ENCODE peak calls at places on chromosome 14, in five cellular contexts. One of them, this sample, is unnamed.

GRCh38 chr14:102655154-102655553 is 62.7 kb downstream of the RCOR1 start:
- DNase-seq in neural crest cell: no peak
- DNase-seq in GM13976: no peak
- DNase-seq in CD8-positive, alpha-beta T cell: no peak
- DNase-seq in lung: no peak
- DNase-seq in this sample: no peak

GRCh38 chr14:32939254-32940065 is 781 bp downstream of the NPAS3 start:
- DNase-seq in neural crest cell: peak; percentile 67
- DNase-seq in GM13976: peak; percentile 57
- DNase-seq in CD8-positive, alpha-beta T cell: no peak
- DNase-seq in lung: peak; percentile 43
- DNase-seq in this sample: peak; percentile 34

GRCh38 chr14:49879683-49880204 is 13.1 kb upstream of the ARF6 start:
- DNase-seq in neural crest cell: no peak
- DNase-seq in GM13976: peak; percentile 70
- DNase-seq in CD8-positive, alpha-beta T cell: no peak
- DNase-seq in lung: no peak
- DNase-seq in this sample: peak; percentile 69

GRCh38 chr14:67524152-67524963 is 8.7 kb upstream of the PLEKHH1 start:
- DNase-seq in neural crest cell: no peak
- DNase-seq in GM13976: no peak
- DNase-seq in CD8-positive, alpha-beta T cell: no peak
- DNase-seq in lung: no peak
- DNase-seq in this sample: no peak

GRCh38 chr14:61927521-61927920 is 165.3 kb downstream of the SNAPC1 start:
- DNase-seq in neural crest cell: no peak
- DNase-seq in GM13976: no peak
- DNase-seq in CD8-positive, alpha-beta T cell: no peak
- DNase-seq in lung: no peak
- DNase-seq in this sample: no peak

GRCh38 chr14:51564986-51565604 is 86.6 kb upstream of the FRMD6 start:
- DNase-seq in neural crest cell: no peak
- DNase-seq in GM13976: no peak
- DNase-seq in CD8-positive, alpha-beta T cell: no peak
- DNase-seq in lung: no peak
- DNase-seq in this sample: no peak

GRCh38 chr14:26993541-26993940 is 395.7 kb upstream of the NOVA1 start:
- DNase-seq in neural crest cell: no peak
- DNase-seq in GM13976: no peak
- DNase-seq in CD8-positive, alpha-beta T cell: no peak
- DNase-seq in lung: no peak
- DNase-seq in this sample: no peak

GRCh38 chr14:104433401-104434213 is 146.0 kb upstream of the C14orf180 start:
- DNase-seq in neural crest cell: no peak
- DNase-seq in GM13976: peak; percentile 32
- DNase-seq in CD8-positive, alpha-beta T cell: no peak
- DNase-seq in lung: no peak
- DNase-seq in this sample: no peak

GRCh38 chr14:23563473-23564180 is 4.0 kb downstream of the AP1G2 start:
- DNase-seq in neural crest cell: no peak
- DNase-seq in GM13976: no peak
- DNase-seq in CD8-positive, alpha-beta T cell: no peak
- DNase-seq in lung: no peak
- DNase-seq in this sample: no peak

GRCh38 chr14:49485290-49485689 is 100.9 kb downstream of the RPS29 start:
- DNase-seq in neural crest cell: no peak
- DNase-seq in GM13976: no peak
- DNase-seq in CD8-positive, alpha-beta T cell: no peak
- DNase-seq in lung: no peak
- DNase-seq in this sample: no peak

GRCh38 chr14:101721951-101722661 is 39.4 kb upstream of the PPP2R5C start:
- DNase-seq in neural crest cell: no peak
- DNase-seq in GM13976: peak; percentile 38
- DNase-seq in CD8-positive, alpha-beta T cell: peak; percentile 68
- DNase-seq in lung: peak; percentile 31
- DNase-seq in this sample: no peak

GRCh38 chr14:104965561-104966231 is 12.5 kb downstream of the AHNAK2 start:
- DNase-seq in neural crest cell: no peak
- DNase-seq in GM13976: no peak
- DNase-seq in CD8-positive, alpha-beta T cell: no peak
- DNase-seq in lung: no peak
- DNase-seq in this sample: no peak

GRCh38 chr14:99356031-99356430 is 84.0 kb upstream of the BCL11B start:
- DNase-seq in neural crest cell: no peak
- DNase-seq in GM13976: no peak
- DNase-seq in CD8-positive, alpha-beta T cell: no peak
- DNase-seq in lung: no peak
- DNase-seq in this sample: no peak

GRCh38 chr14:75254381-75254821 is 24.2 kb upstream of the FOS start:
- DNase-seq in neural crest cell: no peak
- DNase-seq in GM13976: no peak
- DNase-seq in CD8-positive, alpha-beta T cell: no peak
- DNase-seq in lung: no peak
- DNase-seq in this sample: no peak

GRCh38 chr14:102525213-102526143 is 15.9 kb upstream of the ANKRD9 start:
- DNase-seq in neural crest cell: no peak
- DNase-seq in GM13976: no peak
- DNase-seq in CD8-positive, alpha-beta T cell: no peak
- DNase-seq in lung: no peak
- DNase-seq in this sample: no peak

GRCh38 chr14:58587271-58587670 is 50.5 kb upstream of the DACT1 start:
- DNase-seq in neural crest cell: no peak
- DNase-seq in GM13976: no peak
- DNase-seq in CD8-positive, alpha-beta T cell: no peak
- DNase-seq in lung: no peak
- DNase-seq in this sample: no peak

GRCh38 chr14:90505531-90505930 is 108.7 kb downstream of the CALM1 start:
- DNase-seq in neural crest cell: no peak
- DNase-seq in GM13976: no peak
- DNase-seq in CD8-positive, alpha-beta T cell: no peak
- DNase-seq in lung: no peak
- DNase-seq in this sample: no peak

GRCh38 chr14:71289536-71289935 is 382.3 kb downstream of the PCNX1 start:
- DNase-seq in neural crest cell: no peak
- DNase-seq in GM13976: peak; percentile 25
- DNase-seq in CD8-positive, alpha-beta T cell: no peak
- DNase-seq in lung: no peak
- DNase-seq in this sample: peak; percentile 21

GRCh38 chr14:63773504-63773903 is 45.6 kb upstream of the SGPP1 start:
- DNase-seq in neural crest cell: no peak
- DNase-seq in GM13976: no peak
- DNase-seq in CD8-positive, alpha-beta T cell: no peak
- DNase-seq in lung: no peak
- DNase-seq in this sample: no peak

GRCh38 chr14:67627519-67627918 is 7.8 kb downstream of the ARG2 start:
- DNase-seq in neural crest cell: no peak
- DNase-seq in GM13976: no peak
- DNase-seq in CD8-positive, alpha-beta T cell: no peak
- DNase-seq in lung: no peak
- DNase-seq in this sample: no peak

GRCh38 chr14:31858868-31859267 is 218.2 kb upstream of the ARHGAP5 start:
- DNase-seq in neural crest cell: no peak
- DNase-seq in GM13976: no peak
- DNase-seq in CD8-positive, alpha-beta T cell: no peak
- DNase-seq in lung: no peak
- DNase-seq in this sample: no peak

GRCh38 chr14:33837943-33838683 is 112.8 kb downstream of the EGLN3 start:
- DNase-seq in neural crest cell: no peak
- DNase-seq in GM13976: no peak
- DNase-seq in CD8-positive, alpha-beta T cell: no peak
- DNase-seq in lung: no peak
- DNase-seq in this sample: no peak

GRCh38 chr14:102323102-102323501 is 3.6 kb downstream of the ZNF839 start:
- DNase-seq in neural crest cell: no peak
- DNase-seq in GM13976: no peak
- DNase-seq in CD8-positive, alpha-beta T cell: no peak
- DNase-seq in lung: peak; percentile 63
- DNase-seq in this sample: no peak

GRCh38 chr14:67704484-67705089 is 2.9 kb downstream of the RDH12 start:
- DNase-seq in neural crest cell: peak; percentile 30
- DNase-seq in GM13976: peak; percentile 70
- DNase-seq in CD8-positive, alpha-beta T cell: peak; percentile 8
- DNase-seq in lung: no peak
- DNase-seq in this sample: peak; percentile 67

GRCh38 chr14:33742166-33742565 is 208.7 kb downstream of the EGLN3 start:
- DNase-seq in neural crest cell: no peak
- DNase-seq in GM13976: no peak
- DNase-seq in CD8-positive, alpha-beta T cell: no peak
- DNase-seq in lung: no peak
- DNase-seq in this sample: no peak

GRCh38 chr14:99792551-99793212 is 531 bp upstream of the EML1 start:
- DNase-seq in neural crest cell: peak; percentile 32
- DNase-seq in GM13976: no peak
- DNase-seq in CD8-positive, alpha-beta T cell: no peak
- DNase-seq in lung: no peak
- DNase-seq in this sample: no peak

GRCh38 chr14:75127903-75128595 is 1.2 kb upstream of the NEK9 start:
- DNase-seq in neural crest cell: no peak
- DNase-seq in GM13976: no peak
- DNase-seq in CD8-positive, alpha-beta T cell: no peak
- DNase-seq in lung: no peak
- DNase-seq in this sample: no peak

GRCh38 chr14:50658203-50658602 is 9.9 kb downstream of the SAV1 start:
- DNase-seq in neural crest cell: no peak
- DNase-seq in GM13976: no peak
- DNase-seq in CD8-positive, alpha-beta T cell: no peak
- DNase-seq in lung: no peak
- DNase-seq in this sample: no peak

GRCh38 chr14:100548295-100548655 is 38.9 kb downstream of the BEGAIN start:
- DNase-seq in neural crest cell: no peak
- DNase-seq in GM13976: no peak
- DNase-seq in CD8-positive, alpha-beta T cell: no peak
- DNase-seq in lung: no peak
- DNase-seq in this sample: no peak

GRCh38 chr14:49218436-49219092 is 367.6 kb downstream of the RPS29 start:
- DNase-seq in neural crest cell: no peak
- DNase-seq in GM13976: no peak
- DNase-seq in CD8-positive, alpha-beta T cell: no peak
- DNase-seq in lung: no peak
- DNase-seq in this sample: no peak

GRCh38 chr14:70096866-70097265 is 91.9 kb downstream of the SLC8A3 start:
- DNase-seq in neural crest cell: peak; percentile 35
- DNase-seq in GM13976: no peak
- DNase-seq in CD8-positive, alpha-beta T cell: no peak
- DNase-seq in lung: no peak
- DNase-seq in this sample: no peak
- TF ChIP-seq CTCF in neural crest cell: peak; percentile 60
- TF ChIP-seq CTCF in GM13976: no peak
- TF ChIP-seq CTCF in CD8-positive, alpha-beta T cell: no peak
- TF ChIP-seq CTCF in lung: no peak
- TF ChIP-seq CTCF in this sample: no peak

DNA sequence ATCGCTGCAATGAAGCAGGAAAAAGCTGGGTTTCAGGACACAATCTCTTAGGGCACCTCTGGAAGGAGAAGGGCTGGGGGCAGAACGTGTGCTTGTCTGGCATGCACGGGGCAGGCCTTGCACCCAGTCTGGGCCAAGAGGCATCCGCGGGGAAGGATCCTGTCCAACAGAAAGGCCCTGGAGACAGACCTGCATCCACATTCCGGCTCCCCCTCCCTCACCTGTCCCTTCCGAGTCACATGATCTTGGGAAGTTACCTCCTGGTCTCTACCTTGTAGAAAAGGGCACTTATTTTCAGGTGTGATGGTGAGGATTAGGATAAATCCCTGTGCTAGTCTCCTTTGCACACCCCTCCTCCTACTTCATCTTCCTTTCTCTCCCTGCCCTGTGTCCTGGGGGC is 25.4 kb downstream of the CLMN start:
- DNase-seq in neural crest cell: no peak
- DNase-seq in GM13976: no peak
- DNase-seq in CD8-positive, alpha-beta T cell: no peak
- DNase-seq in lung: no peak
- DNase-seq in this sample: no peak
- TF ChIP-seq CTCF in neural crest cell: no peak
- TF ChIP-seq CTCF in GM13976: no peak
- TF ChIP-seq CTCF in CD8-positive, alpha-beta T cell: no peak
- TF ChIP-seq CTCF in lung: no peak
- TF ChIP-seq CTCF in this sample: no peak

DNA sequence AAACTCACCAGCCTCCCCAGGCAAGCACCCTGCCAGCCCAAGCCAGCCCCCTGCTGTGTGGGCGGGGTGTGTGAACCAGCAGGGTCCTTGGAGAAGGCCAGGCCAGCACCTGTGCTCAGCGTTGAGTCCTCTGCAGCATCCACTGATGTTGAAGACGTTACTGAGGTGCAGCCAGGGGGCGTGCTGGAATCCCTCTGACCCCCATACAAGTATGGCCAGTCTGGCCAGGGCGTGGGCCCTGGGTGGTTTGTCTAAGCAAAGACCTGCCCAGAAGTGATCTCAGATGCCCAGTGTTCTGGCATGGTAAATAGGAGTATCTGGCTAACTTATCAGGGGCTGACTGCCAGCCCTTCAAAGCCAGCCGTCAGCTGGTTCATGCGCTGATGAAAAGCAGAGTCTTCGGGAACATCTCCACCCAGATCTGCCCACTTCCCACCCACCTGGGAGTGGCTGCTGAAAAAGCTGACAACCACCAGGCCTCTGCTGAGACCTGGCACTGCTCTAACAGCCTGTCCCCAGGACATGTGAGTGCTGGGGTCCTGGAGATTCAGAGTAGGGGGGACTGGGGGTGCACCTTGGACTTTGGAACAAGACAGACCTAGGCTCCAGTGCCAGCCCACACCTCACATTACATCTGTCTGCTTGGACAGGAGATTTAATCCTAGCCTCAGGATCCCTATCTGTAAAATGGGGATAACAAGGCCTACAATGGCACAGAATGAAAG is 41.1 kb downstream of the ACTN1 start:
- DNase-seq in neural crest cell: no peak
- DNase-seq in GM13976: no peak
- DNase-seq in CD8-positive, alpha-beta T cell: no peak
- DNase-seq in lung: no peak
- DNase-seq in this sample: no peak
- TF ChIP-seq CTCF in neural crest cell: no peak
- TF ChIP-seq CTCF in GM13976: no peak
- TF ChIP-seq CTCF in CD8-positive, alpha-beta T cell: peak; percentile 19
- TF ChIP-seq CTCF in lung: no peak
- TF ChIP-seq CTCF in this sample: no peak

DNA sequence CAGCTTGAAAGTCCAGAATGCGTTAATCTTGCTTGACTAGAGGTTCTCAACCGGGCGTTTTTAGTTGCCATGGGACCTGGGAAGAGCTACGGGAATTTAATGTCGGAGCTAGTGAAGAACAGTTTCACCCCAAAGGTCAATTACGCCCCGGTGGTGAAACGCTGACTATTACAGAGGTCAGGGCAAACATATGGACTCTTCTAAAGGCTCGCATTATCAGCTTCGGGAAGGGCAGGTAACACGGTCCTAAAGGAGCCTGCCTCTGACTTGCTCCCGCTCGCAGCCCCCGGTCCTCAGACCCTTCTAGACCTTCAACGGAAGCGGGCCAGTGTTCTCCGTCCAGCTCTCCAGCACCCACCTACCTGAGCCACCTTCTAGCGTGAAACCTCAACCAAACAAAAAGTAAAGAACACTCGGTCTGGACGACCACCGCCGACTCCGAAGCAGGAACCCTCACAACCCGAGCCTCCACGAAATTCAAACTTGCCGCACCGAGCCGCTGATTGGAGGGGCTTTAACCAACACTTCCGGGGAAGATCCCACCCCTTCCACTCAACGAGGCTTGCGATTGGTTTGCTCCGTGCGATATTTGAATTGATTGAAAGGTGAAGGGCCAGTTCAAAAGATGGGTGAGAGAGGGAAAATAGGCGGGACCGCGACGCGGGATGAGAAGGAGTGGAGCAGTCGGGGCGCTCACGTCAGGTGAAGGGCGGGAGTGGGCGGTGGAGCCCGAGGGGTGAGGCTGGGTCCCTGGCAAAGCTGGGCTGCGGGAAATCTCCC is at the start of gene DLGAP5:
- DNase-seq in neural crest cell: peak; percentile 80
- DNase-seq in GM13976: peak; percentile 94
- DNase-seq in CD8-positive, alpha-beta T cell: peak; percentile 80
- DNase-seq in lung: peak; percentile 94
- DNase-seq in this sample: peak; percentile 96
- TF ChIP-seq CTCF in neural crest cell: no peak
- TF ChIP-seq CTCF in GM13976: no peak
- TF ChIP-seq CTCF in CD8-positive, alpha-beta T cell: no peak
- TF ChIP-seq CTCF in lung: no peak
- TF ChIP-seq CTCF in this sample: no peak

This sample was measured in GM10248.